ENCODE peak calls at places on chromosomes 12 and 14, in seven cellular contexts. C is psoas muscle, U is AG04450, Y is GM03348, M is astrocyte of the spinal cord, R is endodermal cell, D is GM12878. K is an unnamed sample.

GRCh38 chr12:15910468-15910863 is 666 bp upstream of the DERA start:
- DNase-seq in C (no peak), U (no peak), Y (no peak), M (no peak), R (no peak), D (no peak), K (no peak)

GRCh38 chr12:130556486-130557055 is 159.5 kb downstream of the RIMBP2 start:
- DNase-seq in C (no peak), U (no peak), Y (no peak), M (no peak), R (no peak), D (no peak), K (no peak)

GRCh38 chr12:1220127-1221092 is 229.4 kb downstream of the ERC1 start:
- DNase-seq in C (no peak), U (no peak), Y (no peak), M (no peak), R (no peak), D (no peak), K (peak; percentile 22)

GRCh38 chr12:29796823-29797263 is 13.1 kb upstream of the TMTC1 start:
- DNase-seq in C (no peak), U (peak; percentile 87), Y (peak; percentile 73), M (peak; percentile 92), R (no peak), D (no peak), K (peak; percentile 61)

GRCh38 chr14:78950654-78951053 is 780.5 kb downstream of the NRXN3 start:
- DNase-seq in C (no peak), U (no peak), Y (peak; percentile 54), M (peak; percentile 59), R (no peak), D (no peak), K (peak; percentile 23)

GRCh38 chr14:102544745-102545460 is 35.3 kb upstream of the ANKRD9 start:
- DNase-seq in C (no peak), U (no peak), Y (peak; percentile 27), M (no peak), R (peak; percentile 84), D (no peak), K (no peak)

GRCh38 chr14:75881986-75882385 is 99.8 kb downstream of the TGFB3 start:
- DNase-seq in C (no peak), U (no peak), Y (no peak), M (no peak), R (no peak), D (no peak), K (no peak)

GRCh38 chr12:109758406-109759075 is 44.9 kb downstream of the FAM222A start:
- DNase-seq in C (peak; percentile 25), U (no peak), Y (no peak), M (no peak), R (peak; percentile 67), D (no peak), K (no peak)

GRCh38 chr14:27730204-27730603 is 1036.4 kb upstream of the FOXG1 start:
- DNase-seq in C (no peak), U (no peak), Y (no peak), M (no peak), R (no peak), D (no peak), K (no peak)

GRCh38 chr14:105324080-105324778 is 9.7 kb downstream of the PACS2 start:
- DNase-seq in C (peak; percentile 85), U (no peak), Y (no peak), M (no peak), R (peak; percentile 49), D (no peak), K (no peak)

GRCh38 chr12:12032771-12033588 is 37.8 kb upstream of the BCL2L14 start:
- DNase-seq in C (peak; percentile 85), U (peak; percentile 76), Y (peak; percentile 83), M (peak; percentile 90), R (peak; percentile 94), D (peak; percentile 66), K (peak; percentile 87)

GRCh38 chr12:50085615-50085928 is 430 bp downstream of the SMARCD1 start:
- DNase-seq in C (no peak), U (no peak), Y (no peak), M (no peak), R (no peak), D (peak; percentile 4), K (no peak)

GRCh38 chr14:99726538-99727095 is 42.5 kb downstream of the CYP46A1 start:
- DNase-seq in C (no peak), U (no peak), Y (no peak), M (no peak), R (peak; percentile 40), D (no peak), K (no peak)

GRCh38 chr12:131860472-131861260 is 32.5 kb downstream of the MMP17 start:
- DNase-seq in C (peak; percentile 85), U (no peak), Y (peak; percentile 62), M (peak; percentile 59), R (peak; percentile 86), D (no peak), K (no peak)

GRCh38 chr12:89497467-89497866 is 27.1 kb downstream of the GALNT4 start:
- DNase-seq in C (no peak), U (no peak), Y (no peak), M (no peak), R (no peak), D (no peak), K (no peak)

GRCh38 chr12:128078311-128078851 is 188.6 kb upstream of the TMEM132C start:
- DNase-seq in C (no peak), U (no peak), Y (no peak), M (peak; percentile 47), R (no peak), D (no peak), K (no peak)

GRCh38 chr12:88934163-88934747 is 354.0 kb upstream of the KITLG start:
- DNase-seq in C (no peak), U (no peak), Y (peak; percentile 15), M (peak; percentile 55), R (no peak), D (no peak), K (no peak)

GRCh38 chr14:64193821-64194220 is 100.3 kb downstream of the ESR2 start:
- DNase-seq in C (no peak), U (no peak), Y (no peak), M (no peak), R (no peak), D (no peak), K (no peak)

GRCh38 chr12:112350593-112351592 is 31.3 kb downstream of the HECTD4 start:
- DNase-seq in C (no peak), U (no peak), Y (peak; percentile 54), M (no peak), R (no peak), D (no peak), K (no peak)

GRCh38 chr12:52207895-52208294 is 16.1 kb upstream of the KRT80 start:
- DNase-seq in C (peak; percentile 85), U (no peak), Y (peak; percentile 68), M (peak; percentile 55), R (peak; percentile 55), D (no peak), K (peak; percentile 91)

GRCh38 chr12:120259418-120260202 is 5.9 kb downstream of the PXN start:
- DNase-seq in C (peak; percentile 76), U (no peak), Y (peak; percentile 56), M (no peak), R (peak; percentile 47), D (no peak), K (no peak)

GRCh38 chr12:101608301-101609133 is 13.7 kb downstream of the MYBPC1 start:
- DNase-seq in C (peak; percentile 90), U (no peak), Y (no peak), M (no peak), R (no peak), D (no peak), K (peak; percentile 77)

GRCh38 chr14:21711360-21711961 is 37.8 kb upstream of the OR4E1 start:
- DNase-seq in C (no peak), U (no peak), Y (peak; percentile 62), M (peak; percentile 61), R (peak; percentile 50), D (no peak), K (no peak)

GRCh38 chr14:99548285-99548684 is 55.7 kb downstream of the CCDC85C start:
- DNase-seq in C (no peak), U (no peak), Y (no peak), M (no peak), R (no peak), D (no peak), K (peak; percentile 42)

K was measured in mucosa of gallbladder.